ENCODE peak calls at places on chromosome 21, in nine cellular contexts. One of them, this sample, is unnamed.
A peak's percentile ranks its signal among the peaks of the same experiment; 100 is the strongest.

GRCh38 chr21:34889287-34889536 is 159.9 kb downstream of the RUNX1 start:
- DNase-seq in A549: no peak
- DNase-seq in heart left ventricle: peak; percentile 82
- DNase-seq in sigmoid colon: peak; percentile 75
- DNase-seq in HepG2: peak; percentile 9
- DNase-seq in prostate gland: peak; percentile 39
- DNase-seq in tibial nerve: no peak
- DNase-seq in uterus: peak; percentile 36
- DNase-seq in body of pancreas: no peak
- DNase-seq in this sample: peak; percentile 91

GRCh38 chr21:25409992-25410391 is 197.3 kb downstream of the MRPL39 start:
- DNase-seq in prostate gland: no peak
- DNase-seq in heart left ventricle: no peak
- DNase-seq in sigmoid colon: no peak
- DNase-seq in uterus: no peak
- DNase-seq in HepG2: no peak
- DNase-seq in body of pancreas: no peak
- DNase-seq in tibial nerve: no peak
- DNase-seq in A549: no peak
- DNase-seq in this sample: no peak

GRCh38 chr21:35195232-35195631 is 146.1 kb upstream of the RUNX1 start:
- DNase-seq in A549: no peak
- DNase-seq in sigmoid colon: no peak
- DNase-seq in uterus: no peak
- DNase-seq in prostate gland: no peak
- DNase-seq in body of pancreas: no peak
- DNase-seq in HepG2: no peak
- DNase-seq in heart left ventricle: no peak
- DNase-seq in tibial nerve: no peak
- DNase-seq in this sample: no peak

GRCh38 chr21:45882641-45883040 is 98.9 kb upstream of the COL6A1 start:
- DNase-seq in sigmoid colon: no peak
- DNase-seq in prostate gland: no peak
- DNase-seq in HepG2: no peak
- DNase-seq in uterus: no peak
- DNase-seq in A549: no peak
- DNase-seq in tibial nerve: no peak
- DNase-seq in heart left ventricle: no peak
- DNase-seq in body of pancreas: no peak
- DNase-seq in this sample: peak; percentile 21

GRCh38 chr21:46229133-46229922 is 754 bp upstream of the LSS start:
- DNase-seq in heart left ventricle: peak; percentile 80
- DNase-seq in A549: peak; percentile 16
- DNase-seq in body of pancreas: peak; percentile 43
- DNase-seq in sigmoid colon: peak; percentile 74
- DNase-seq in prostate gland: no peak
- DNase-seq in tibial nerve: no peak
- DNase-seq in uterus: peak; percentile 63
- DNase-seq in HepG2: peak; percentile 37
- DNase-seq in this sample: peak; percentile 94

GRCh38 chr21:46634966-46635323 is 529 bp upstream of the PRMT2 start:
- DNase-seq in body of pancreas: no peak
- DNase-seq in prostate gland: peak; percentile 54
- DNase-seq in A549: peak; percentile 31
- DNase-seq in sigmoid colon: peak; percentile 90
- DNase-seq in uterus: no peak
- DNase-seq in HepG2: peak; percentile 70
- DNase-seq in heart left ventricle: no peak
- DNase-seq in tibial nerve: peak; percentile 41
- DNase-seq in this sample: no peak

GRCh38 chr21:34129039-34129891 is 55.9 kb downstream of the MRPS6 start:
- DNase-seq in prostate gland: peak; percentile 69
- DNase-seq in body of pancreas: peak; percentile 52
- DNase-seq in sigmoid colon: peak; percentile 85
- DNase-seq in heart left ventricle: peak; percentile 71
- DNase-seq in A549: no peak
- DNase-seq in tibial nerve: no peak
- DNase-seq in uterus: peak; percentile 59
- DNase-seq in HepG2: no peak
- DNase-seq in this sample: no peak

GRCh38 chr21:39444406-39445145 is 1.0 kb downstream of the LCA5L start:
- DNase-seq in prostate gland: no peak
- DNase-seq in heart left ventricle: no peak
- DNase-seq in body of pancreas: no peak
- DNase-seq in uterus: peak; percentile 26
- DNase-seq in tibial nerve: no peak
- DNase-seq in sigmoid colon: no peak
- DNase-seq in A549: peak; percentile 8
- DNase-seq in HepG2: no peak
- DNase-seq in this sample: no peak

GRCh38 chr21:35483267-35483666 is 434.2 kb upstream of the RUNX1 start:
- DNase-seq in body of pancreas: no peak
- DNase-seq in HepG2: no peak
- DNase-seq in heart left ventricle: no peak
- DNase-seq in uterus: no peak
- DNase-seq in sigmoid colon: no peak
- DNase-seq in A549: no peak
- DNase-seq in prostate gland: no peak
- DNase-seq in tibial nerve: no peak
- DNase-seq in this sample: no peak

GRCh38 chr21:39182016-39182415 is 1.2 kb downstream of the PSMG1 start:
- DNase-seq in heart left ventricle: no peak
- DNase-seq in prostate gland: no peak
- DNase-seq in tibial nerve: no peak
- DNase-seq in sigmoid colon: no peak
- DNase-seq in HepG2: no peak
- DNase-seq in body of pancreas: no peak
- DNase-seq in A549: no peak
- DNase-seq in uterus: no peak
- DNase-seq in this sample: no peak

GRCh38 chr21:31088196-31088751 is 50.0 kb upstream of the KRTAP19-8 start:
- DNase-seq in sigmoid colon: no peak
- DNase-seq in heart left ventricle: no peak
- DNase-seq in A549: no peak
- DNase-seq in uterus: no peak
- DNase-seq in body of pancreas: no peak
- DNase-seq in HepG2: no peak
- DNase-seq in prostate gland: no peak
- DNase-seq in tibial nerve: no peak
- DNase-seq in this sample: no peak

GRCh38 chr21:35343046-35343816 is 294.1 kb upstream of the RUNX1 start:
- DNase-seq in body of pancreas: no peak
- DNase-seq in sigmoid colon: no peak
- DNase-seq in HepG2: no peak
- DNase-seq in prostate gland: no peak
- DNase-seq in tibial nerve: no peak
- DNase-seq in heart left ventricle: no peak
- DNase-seq in uterus: no peak
- DNase-seq in A549: no peak
- DNase-seq in this sample: no peak

GRCh38 chr21:33924766-33925100 is 9.1 kb upstream of the ATP5PO start:
- DNase-seq in heart left ventricle: no peak
- DNase-seq in body of pancreas: no peak
- DNase-seq in prostate gland: no peak
- DNase-seq in A549: no peak
- DNase-seq in HepG2: no peak
- DNase-seq in sigmoid colon: no peak
- DNase-seq in uterus: no peak
- DNase-seq in tibial nerve: no peak
- DNase-seq in this sample: no peak

GRCh38 chr21:25934771-25935224 is 200.0 kb downstream of the GABPA start:
- DNase-seq in sigmoid colon: peak; percentile 92
- DNase-seq in body of pancreas: peak; percentile 87
- DNase-seq in heart left ventricle: peak; percentile 68
- DNase-seq in HepG2: peak; percentile 44
- DNase-seq in tibial nerve: peak; percentile 43
- DNase-seq in prostate gland: peak; percentile 84
- DNase-seq in uterus: peak; percentile 76
- DNase-seq in A549: peak; percentile 15
- DNase-seq in this sample: no peak

GRCh38 chr21:46637952-46638746 is 2.7 kb downstream of the PRMT2 start:
- DNase-seq in A549: no peak
- DNase-seq in tibial nerve: no peak
- DNase-seq in HepG2: no peak
- DNase-seq in prostate gland: no peak
- DNase-seq in heart left ventricle: no peak
- DNase-seq in uterus: no peak
- DNase-seq in body of pancreas: no peak
- DNase-seq in sigmoid colon: no peak
- DNase-seq in this sample: no peak

GRCh38 chr21:18951291-18952038 is 547.9 kb upstream of the TMPRSS15 start:
- DNase-seq in sigmoid colon: no peak
- DNase-seq in heart left ventricle: no peak
- DNase-seq in HepG2: no peak
- DNase-seq in tibial nerve: no peak
- DNase-seq in A549: no peak
- DNase-seq in body of pancreas: no peak
- DNase-seq in prostate gland: no peak
- DNase-seq in uterus: no peak
- DNase-seq in this sample: no peak

GRCh38 chr21:28798798-28799197 is 193.9 kb downstream of the LTN1 start:
- DNase-seq in HepG2: no peak
- DNase-seq in uterus: no peak
- DNase-seq in A549: no peak
- DNase-seq in body of pancreas: no peak
- DNase-seq in tibial nerve: no peak
- DNase-seq in sigmoid colon: no peak
- DNase-seq in prostate gland: no peak
- DNase-seq in heart left ventricle: no peak
- DNase-seq in this sample: no peak

GRCh38 chr21:21324297-21324696 is 326.1 kb downstream of the NCAM2 start:
- DNase-seq in tibial nerve: no peak
- DNase-seq in HepG2: no peak
- DNase-seq in sigmoid colon: no peak
- DNase-seq in uterus: no peak
- DNase-seq in A549: no peak
- DNase-seq in body of pancreas: no peak
- DNase-seq in prostate gland: no peak
- DNase-seq in heart left ventricle: no peak
- DNase-seq in this sample: no peak

GRCh38 chr21:35023396-35024070 is 25.6 kb downstream of the RUNX1 start:
- DNase-seq in HepG2: peak; percentile 95
- DNase-seq in A549: no peak
- DNase-seq in tibial nerve: no peak
- DNase-seq in body of pancreas: no peak
- DNase-seq in heart left ventricle: no peak
- DNase-seq in uterus: no peak
- DNase-seq in prostate gland: no peak
- DNase-seq in sigmoid colon: no peak
- DNase-seq in this sample: no peak

DNA sequence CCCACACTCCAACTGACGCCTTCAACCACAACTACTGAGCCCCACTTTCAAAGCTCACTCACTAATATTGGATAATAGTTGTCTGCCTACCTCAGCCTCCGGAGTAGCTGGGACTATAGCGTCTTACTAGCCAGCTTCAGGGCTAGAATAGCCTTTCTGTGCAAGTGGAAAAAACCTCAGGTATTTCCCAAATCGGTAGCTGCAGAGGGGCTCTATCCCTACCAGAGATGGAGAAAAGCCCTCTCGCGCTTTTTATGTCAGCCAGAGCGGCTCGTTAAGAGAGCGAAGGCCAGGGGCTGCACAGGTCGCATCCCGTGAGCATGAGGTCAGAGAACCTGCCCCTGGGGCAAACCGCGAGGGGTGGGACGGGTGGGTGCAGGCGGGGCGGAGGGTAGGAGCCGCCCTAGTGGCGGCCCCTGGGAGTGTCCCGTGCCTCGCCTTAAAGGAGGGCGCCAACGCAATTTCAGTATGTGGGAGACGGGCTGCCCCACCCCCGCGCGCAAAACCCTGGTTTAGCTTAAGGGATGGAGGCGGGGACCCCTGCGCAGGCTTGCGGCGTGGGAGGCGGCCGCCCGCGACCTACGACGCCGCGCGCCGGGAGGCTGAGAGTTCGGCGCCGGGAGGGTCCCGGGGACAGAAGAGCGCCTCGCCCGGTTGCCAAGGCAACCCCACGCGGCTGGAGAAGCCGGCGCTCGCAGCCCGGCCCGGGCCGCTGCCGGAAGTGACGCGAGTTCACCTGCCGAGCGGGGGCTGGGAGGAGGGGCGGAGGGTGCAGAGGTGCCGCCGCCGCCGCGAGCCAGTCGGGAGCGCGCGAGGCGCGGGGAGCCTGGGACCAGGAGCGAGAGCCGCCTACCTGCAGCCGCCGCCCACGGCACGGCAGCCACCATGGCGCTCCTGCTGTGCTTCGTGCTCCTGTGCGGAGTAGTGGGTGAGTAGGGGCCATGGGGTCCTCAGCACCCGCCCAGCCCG is at the start of gene CXADR:
- DNase-seq in heart left ventricle: peak; percentile 86
- DNase-seq in prostate gland: peak; percentile 92
- DNase-seq in uterus: peak; percentile 65
- DNase-seq in A549: peak; percentile 57
- DNase-seq in tibial nerve: no peak
- DNase-seq in body of pancreas: peak; percentile 93
- DNase-seq in HepG2: peak; percentile 89
- DNase-seq in sigmoid colon: no peak
- DNase-seq in this sample: peak; percentile 89
- TF ChIP-seq POLR2A in heart left ventricle: peak; percentile 62
- TF ChIP-seq POLR2A in prostate gland: peak; percentile 92
- TF ChIP-seq POLR2A in uterus: no peak
- TF ChIP-seq POLR2A in A549: peak; percentile 73
- TF ChIP-seq POLR2A in tibial nerve: no peak
- TF ChIP-seq POLR2A in body of pancreas: peak; percentile 95
- TF ChIP-seq POLR2A in HepG2: peak; percentile 91
- TF ChIP-seq POLR2A in sigmoid colon: no peak
- TF ChIP-seq POLR2A in this sample: no peak

GRCh38 chr21:15039607-15040299 is 25.0 kb downstream of the NRIP1 start:
- DNase-seq in heart left ventricle: no peak
- DNase-seq in A549: no peak
- DNase-seq in body of pancreas: no peak
- DNase-seq in sigmoid colon: no peak
- DNase-seq in tibial nerve: no peak
- DNase-seq in prostate gland: no peak
- DNase-seq in HepG2: no peak
- DNase-seq in uterus: no peak
- DNase-seq in this sample: no peak
- TF ChIP-seq CTCF in heart left ventricle: no peak
- TF ChIP-seq CTCF in A549: no peak
- TF ChIP-seq CTCF in body of pancreas: no peak
- TF ChIP-seq CTCF in sigmoid colon: no peak
- TF ChIP-seq CTCF in tibial nerve: no peak
- TF ChIP-seq CTCF in prostate gland: no peak
- TF ChIP-seq CTCF in HepG2: no peak
- TF ChIP-seq CTCF in uterus: no peak
- TF ChIP-seq CTCF in this sample: no peak

GRCh38 chr21:27475363-27475955 is 508.6 kb upstream of the ADAMTS5 start:
- DNase-seq in A549: no peak
- DNase-seq in HepG2: no peak
- DNase-seq in prostate gland: no peak
- DNase-seq in uterus: no peak
- DNase-seq in sigmoid colon: no peak
- DNase-seq in tibial nerve: no peak
- DNase-seq in heart left ventricle: no peak
- DNase-seq in body of pancreas: no peak
- DNase-seq in this sample: no peak
- TF ChIP-seq POLR2A in A549: no peak
- TF ChIP-seq POLR2A in HepG2: no peak
- TF ChIP-seq POLR2A in prostate gland: no peak
- TF ChIP-seq POLR2A in uterus: no peak
- TF ChIP-seq POLR2A in sigmoid colon: no peak
- TF ChIP-seq POLR2A in tibial nerve: no peak
- TF ChIP-seq POLR2A in heart left ventricle: no peak
- TF ChIP-seq POLR2A in body of pancreas: no peak
- TF ChIP-seq POLR2A in this sample: no peak

GRCh38 chr21:37119421-37120218 is 46.6 kb downstream of the TTC3 start:
- DNase-seq in heart left ventricle: no peak
- DNase-seq in sigmoid colon: no peak
- DNase-seq in uterus: no peak
- DNase-seq in tibial nerve: no peak
- DNase-seq in A549: no peak
- DNase-seq in body of pancreas: no peak
- DNase-seq in prostate gland: no peak
- DNase-seq in HepG2: peak; percentile 12
- DNase-seq in this sample: no peak
- TF ChIP-seq CTCF in heart left ventricle: no peak
- TF ChIP-seq CTCF in sigmoid colon: no peak
- TF ChIP-seq CTCF in uterus: no peak
- TF ChIP-seq CTCF in tibial nerve: no peak
- TF ChIP-seq CTCF in A549: no peak
- TF ChIP-seq CTCF in body of pancreas: no peak
- TF ChIP-seq CTCF in prostate gland: no peak
- TF ChIP-seq CTCF in HepG2: peak; percentile 34
- TF ChIP-seq CTCF in this sample: no peak